ENCODE peak calls at places on chromosomes 3 and 15, in six cellular contexts. V is IMR-90, D is H1, Y is neuronal stem cell, F is H9, W is mesenchymal stem cell. J is an unnamed sample.

GRCh38 chr15:77239892-77240608 is 169.1 kb upstream of the TSPAN3 start:
- DNase-seq in V (no peak), D (no peak), Y (no peak), F (no peak), W (no peak), J (no peak)

GRCh38 chr3:139325551-139325950 is 18.3 kb upstream of the MRPS22 start:
- DNase-seq in V (no peak), D (no peak), Y (no peak), F (no peak), W (no peak), J (no peak)

GRCh38 chr3:177624523-177625495 is 427.5 kb upstream of the TBL1XR1 start:
- DNase-seq in V (no peak), D (no peak), Y (no peak), F (no peak), W (no peak), J (no peak)

GRCh38 chr3:10173926-10174435 is 9.3 kb downstream of the IRAK2 start:
- DNase-seq in V (peak), D (no peak), Y (no peak), F (no peak), W (peak), J (peak)

GRCh38 chr3:107542665-107543064 is 19.9 kb downstream of the BBX start:
- DNase-seq in V (peak), D (no peak), Y (no peak), F (no peak), W (peak), J (no peak)

GRCh38 chr15:81914734-81915234 is 131.0 kb downstream of the MEX3B start:
- DNase-seq in V (no peak), D (no peak), Y (no peak), F (no peak), W (no peak), J (no peak)

GRCh38 chr3:57446318-57446841 is 97.8 kb downstream of the DNAH12 start:
- DNase-seq in V (no peak), D (no peak), Y (no peak), F (no peak), W (no peak), J (no peak)

GRCh38 chr3:164155386-164155785 is 922.9 kb downstream of the SI start:
- DNase-seq in V (no peak), D (no peak), Y (no peak), F (no peak), W (peak), J (no peak)

GRCh38 chr3:56806407-56806806 is 4.7 kb upstream of the ARHGEF3 start:
- DNase-seq in V (no peak), D (no peak), Y (no peak), F (no peak), W (no peak), J (no peak)

GRCh38 chr3:160475153-160475552 is 25.6 kb upstream of the TRIM59 start:
- DNase-seq in V (no peak), D (no peak), Y (no peak), F (no peak), W (no peak), J (no peak)

DNA sequence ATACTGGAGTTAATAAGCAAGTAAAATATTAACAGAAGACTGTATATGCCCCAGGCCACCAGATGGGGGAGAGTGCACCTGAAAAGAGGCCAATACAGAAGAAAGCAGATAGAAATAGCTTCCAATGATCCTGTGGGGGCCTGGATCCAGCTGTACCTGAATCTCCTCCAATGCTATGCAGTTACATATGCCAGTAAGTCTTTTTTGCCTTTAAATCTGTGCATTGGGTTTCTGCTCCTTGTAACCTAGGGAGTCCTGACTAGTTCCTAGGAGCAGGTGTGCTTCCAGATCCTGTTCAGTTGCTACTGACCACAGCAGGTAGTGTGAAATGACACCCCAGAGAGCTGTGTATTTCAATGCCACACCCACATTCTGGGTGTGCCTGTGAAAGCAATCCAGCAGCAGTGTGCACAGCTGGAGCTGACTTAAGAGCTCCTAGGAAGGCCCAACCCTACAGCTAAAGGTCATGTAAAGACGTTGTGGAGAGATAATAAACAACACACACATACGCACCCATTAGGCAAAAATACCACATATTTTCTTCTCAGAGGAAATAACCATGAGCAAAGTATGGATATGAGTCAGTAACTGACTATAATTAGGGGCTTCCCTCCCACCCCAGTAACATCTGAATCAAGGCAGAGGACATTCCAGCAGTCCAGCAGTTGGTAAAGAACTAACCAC is 62.2 kb upstream of the AKAP13 start:
- DNase-seq in V (peak), D (peak), Y (no peak), F (no peak), W (peak), J (peak)
- H2AFZ ChIP-seq in V (peak), D (no peak), Y (no peak), F (no peak), W (no peak), J (no peak)

DNA sequence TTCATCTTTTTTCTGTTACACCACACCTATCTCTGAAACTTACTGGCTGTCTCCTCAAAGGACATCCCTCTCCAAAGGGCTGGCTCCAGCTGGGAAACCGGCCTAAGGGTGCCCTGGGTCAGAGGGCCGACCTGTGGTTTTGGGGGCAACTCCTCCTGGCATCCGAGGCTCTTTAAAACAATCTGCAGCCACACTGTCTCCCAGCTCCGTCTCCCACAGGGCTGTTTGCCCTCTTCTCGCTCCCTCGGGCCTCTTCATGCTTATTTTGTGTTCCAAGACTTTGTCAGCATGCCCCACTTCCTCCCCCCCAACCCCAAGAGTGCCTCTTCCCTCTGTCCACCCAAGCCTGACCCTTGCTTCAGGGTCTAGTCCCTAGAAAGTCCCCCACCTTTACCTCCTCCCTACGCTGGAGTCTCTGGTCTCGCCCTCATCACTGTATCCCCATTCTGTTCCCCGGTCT is 1.3 kb upstream of the CSK start:
- DNase-seq in V (no peak), D (no peak), Y (no peak), F (no peak), W (no peak), J (no peak)
- H3K4me2 ChIP-seq in V (no peak), D (no peak), Y (no peak), F (no peak), W (no peak), J (no peak)

GRCh38 chr15:92582206-92582605 is 73.4 kb downstream of the FAM174B start:
- DNase-seq in V (no peak), D (no peak), Y (no peak), F (no peak), W (no peak), J (no peak)
- H4K91ac ChIP-seq in V (no peak), D (no peak), Y (no peak), F (no peak), W (no peak), J (no peak)

DNA sequence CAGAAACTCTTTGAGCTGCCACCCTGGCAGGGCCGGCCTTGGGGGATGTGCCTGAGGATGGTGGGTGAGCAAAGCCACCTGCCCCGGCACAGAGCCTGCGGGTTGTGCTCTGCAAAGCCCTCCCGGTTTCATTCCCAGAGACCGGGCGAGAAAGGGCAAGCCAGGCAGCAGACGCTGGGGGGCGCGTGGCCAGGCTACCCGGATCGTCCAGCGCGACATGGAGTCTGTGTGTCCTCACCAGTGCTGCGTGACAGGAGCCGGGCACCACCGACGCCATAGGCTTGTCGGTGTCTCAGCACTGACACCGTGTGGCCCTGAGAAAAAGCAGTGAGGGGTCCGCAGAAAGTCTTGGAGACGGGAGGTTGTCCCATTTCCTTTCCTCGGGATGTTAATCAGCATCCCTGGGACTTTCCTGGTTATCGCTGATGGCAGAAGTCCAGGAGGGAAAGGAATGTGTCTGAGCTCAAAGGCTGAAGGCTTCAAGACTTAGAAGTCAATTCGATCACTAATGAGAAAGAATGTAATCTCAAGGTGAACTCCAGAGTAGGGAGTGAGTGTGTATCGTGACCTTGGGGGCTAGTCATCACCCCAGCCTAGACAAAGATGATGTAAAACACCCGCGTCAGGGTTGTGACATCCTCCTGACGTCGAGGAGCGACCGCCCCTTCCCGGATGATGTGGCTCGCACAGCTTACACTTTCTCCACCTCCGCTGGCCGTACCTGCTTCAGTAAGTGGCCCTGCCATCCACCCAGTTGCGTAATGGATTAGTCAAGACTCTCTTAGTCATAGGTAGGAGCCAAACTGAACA is 36.3 kb upstream of the PLA2G4E start:
- DNase-seq in V (peak), D (peak), Y (peak), F (peak), W (peak), J (peak)
- H2AFZ ChIP-seq in V (peak), D (peak), Y (peak), F (no peak), W (no peak), J (no peak)

GRCh38 chr3:126493731-126494130 is 18.0 kb upstream of the ZXDC start:
- DNase-seq in V (no peak), D (no peak), Y (no peak), F (no peak), W (no peak), J (no peak)
- H3K4me2 ChIP-seq in V (no peak), D (no peak), Y (no peak), F (no peak), W (no peak), J (no peak)

GRCh38 chr3:45980819-45981218 is 14.8 kb downstream of the FYCO1 start:
- DNase-seq in V (peak), D (no peak), Y (no peak), F (no peak), W (no peak), J (no peak)

GRCh38 chr3:45980229-45980813 is 15.3 kb downstream of the FYCO1 start:
- DNase-seq in V (no peak), D (no peak), Y (no peak), F (no peak), W (no peak), J (no peak)

GRCh38 chr3:45983865-45984264 is 11.8 kb downstream of the FYCO1 start:
- DNase-seq in V (no peak), D (no peak), Y (no peak), F (no peak), W (no peak), J (no peak)

GRCh38 chr3:45979378-45979777 is 16.2 kb downstream of the FYCO1 start:
- DNase-seq in V (no peak), D (no peak), Y (no peak), F (no peak), W (no peak), J (peak)

DNA sequence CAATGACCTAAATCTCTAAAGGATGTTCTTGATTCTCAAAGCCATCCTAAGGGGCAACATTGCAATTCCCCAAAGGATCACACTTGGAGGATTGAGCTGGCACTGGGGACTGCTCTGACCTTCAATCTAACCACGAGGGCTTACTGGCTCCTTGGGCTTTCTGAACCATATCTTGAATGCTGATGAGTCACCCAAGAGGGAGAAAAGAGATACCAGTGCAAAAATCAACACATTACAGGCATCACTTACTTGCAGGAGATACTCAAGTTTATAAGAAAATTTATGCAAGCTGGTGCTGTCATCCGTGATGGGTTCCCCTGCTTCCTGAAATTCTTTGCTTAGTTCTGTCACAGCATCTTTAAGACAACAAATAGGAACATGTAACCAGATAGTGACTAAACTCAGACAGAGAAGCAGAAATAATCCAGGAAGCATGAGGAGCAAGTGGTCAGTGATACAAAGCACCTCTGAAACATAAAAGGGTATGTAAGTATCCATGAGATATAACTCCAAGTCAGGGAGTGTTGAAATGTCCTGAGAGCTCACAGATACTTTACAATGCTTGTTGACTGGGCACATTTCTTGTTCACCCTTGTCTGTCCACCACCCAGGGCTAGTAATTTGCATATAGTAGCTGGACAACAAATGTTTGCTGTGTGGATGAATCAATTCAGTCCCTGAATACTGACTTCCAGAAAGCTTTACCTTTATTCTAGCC is 14.1 kb downstream of the FYCO1 start:
- DNase-seq in V (peak), D (no peak), Y (no peak), F (no peak), W (peak), J (no peak)
- H4K91ac ChIP-seq in V (no peak), D (no peak), Y (no peak), F (no peak), W (no peak), J (no peak)

J was measured in trophoblast cell.